ENCODE peak calls at places on chromosomes 4 and X, in six cellular contexts. One of them, this sample, is unnamed.

GRCh38 chrX:10685923-10686595 is 65.7 kb upstream of the MID1 start:
- DNase-seq in fibroblast of lung: peak
- DNase-seq in neuronal stem cell: no peak
- DNase-seq in mesenchymal stem cell: no peak
- DNase-seq in H9: no peak
- DNase-seq in GM23248: peak
- DNase-seq in this sample: peak

GRCh38 chrX:154596290-154596929 is 11.5 kb downstream of the CTAG1A start:
- DNase-seq in mesenchymal stem cell: peak
- DNase-seq in fibroblast of lung: peak
- DNase-seq in neuronal stem cell: peak
- DNase-seq in GM23248: peak
- DNase-seq in H9: peak
- DNase-seq in this sample: peak

GRCh38 chrX:47380268-47380667 is 9.9 kb downstream of the ZNF157 start:
- DNase-seq in mesenchymal stem cell: no peak
- DNase-seq in neuronal stem cell: no peak
- DNase-seq in GM23248: no peak
- DNase-seq in H9: no peak
- DNase-seq in fibroblast of lung: no peak
- DNase-seq in this sample: no peak

GRCh38 chr4:85512446-85513205 is 37.7 kb downstream of the ARHGAP24 start:
- DNase-seq in neuronal stem cell: no peak
- DNase-seq in H9: no peak
- DNase-seq in mesenchymal stem cell: no peak
- DNase-seq in fibroblast of lung: no peak
- DNase-seq in GM23248: peak
- DNase-seq in this sample: no peak

GRCh38 chrX:40644821-40645358 is 2.5 kb downstream of the CXorf38 start:
- DNase-seq in mesenchymal stem cell: peak
- DNase-seq in H9: no peak
- DNase-seq in GM23248: peak
- DNase-seq in neuronal stem cell: no peak
- DNase-seq in fibroblast of lung: peak
- DNase-seq in this sample: peak

GRCh38 chr4:151887151-151887815 is 126.5 kb upstream of the GATB start:
- DNase-seq in GM23248: peak
- DNase-seq in neuronal stem cell: no peak
- DNase-seq in H9: no peak
- DNase-seq in fibroblast of lung: peak
- DNase-seq in mesenchymal stem cell: no peak
- DNase-seq in this sample: no peak

GRCh38 chr4:1154523-1155182 is 17.7 kb downstream of the SPON2 start:
- DNase-seq in mesenchymal stem cell: peak
- DNase-seq in GM23248: peak
- DNase-seq in H9: no peak
- DNase-seq in fibroblast of lung: peak
- DNase-seq in neuronal stem cell: no peak
- DNase-seq in this sample: peak

GRCh38 chr4:116357758-116358157 is 727.6 kb downstream of the TRAM1L1 start:
- DNase-seq in GM23248: peak
- DNase-seq in neuronal stem cell: no peak
- DNase-seq in fibroblast of lung: peak
- DNase-seq in H9: no peak
- DNase-seq in mesenchymal stem cell: no peak
- DNase-seq in this sample: no peak

GRCh38 chr4:71290074-71290473 is 48.7 kb upstream of the SLC4A4 start:
- DNase-seq in mesenchymal stem cell: no peak
- DNase-seq in fibroblast of lung: peak
- DNase-seq in H9: no peak
- DNase-seq in GM23248: peak
- DNase-seq in neuronal stem cell: no peak
- DNase-seq in this sample: no peak

GRCh38 chrX:39819921-39820849 is 277.6 kb downstream of the BCOR start:
- DNase-seq in GM23248: no peak
- DNase-seq in H9: peak
- DNase-seq in fibroblast of lung: no peak
- DNase-seq in mesenchymal stem cell: peak
- DNase-seq in neuronal stem cell: no peak
- DNase-seq in this sample: peak

GRCh38 chr4:25913056-25913850 is 767 bp upstream of the SMIM20 start:
- DNase-seq in mesenchymal stem cell: no peak
- DNase-seq in neuronal stem cell: no peak
- DNase-seq in GM23248: no peak
- DNase-seq in fibroblast of lung: no peak
- DNase-seq in H9: no peak
- DNase-seq in this sample: peak

GRCh38 chrX:134374294-134374693 is 85.7 kb upstream of the HPRT1 start:
- DNase-seq in mesenchymal stem cell: peak
- DNase-seq in fibroblast of lung: peak
- DNase-seq in neuronal stem cell: no peak
- DNase-seq in GM23248: peak
- DNase-seq in H9: no peak
- DNase-seq in this sample: no peak

GRCh38 chrX:5236096-5236495 is 992.6 kb downstream of the NLGN4X start:
- DNase-seq in GM23248: no peak
- DNase-seq in mesenchymal stem cell: peak
- DNase-seq in H9: peak
- DNase-seq in neuronal stem cell: no peak
- DNase-seq in fibroblast of lung: no peak
- DNase-seq in this sample: no peak

GRCh38 chr4:145437466-145437865 is 44.2 kb upstream of the SMAD1 start:
- DNase-seq in fibroblast of lung: no peak
- DNase-seq in neuronal stem cell: no peak
- DNase-seq in mesenchymal stem cell: no peak
- DNase-seq in H9: no peak
- DNase-seq in GM23248: no peak
- DNase-seq in this sample: no peak

GRCh38 chr4:38062894-38063168 is 102.6 kb downstream of the PTTG2 start:
- DNase-seq in mesenchymal stem cell: no peak
- DNase-seq in H9: no peak
- DNase-seq in neuronal stem cell: no peak
- DNase-seq in GM23248: no peak
- DNase-seq in fibroblast of lung: no peak
- DNase-seq in this sample: no peak
- H2AFZ ChIP-seq in mesenchymal stem cell: no peak
- H2AFZ ChIP-seq in H9: no peak
- H2AFZ ChIP-seq in neuronal stem cell: no peak
- H2AFZ ChIP-seq in GM23248: no peak
- H2AFZ ChIP-seq in fibroblast of lung: peak
- H2AFZ ChIP-seq in this sample: peak

DNA sequence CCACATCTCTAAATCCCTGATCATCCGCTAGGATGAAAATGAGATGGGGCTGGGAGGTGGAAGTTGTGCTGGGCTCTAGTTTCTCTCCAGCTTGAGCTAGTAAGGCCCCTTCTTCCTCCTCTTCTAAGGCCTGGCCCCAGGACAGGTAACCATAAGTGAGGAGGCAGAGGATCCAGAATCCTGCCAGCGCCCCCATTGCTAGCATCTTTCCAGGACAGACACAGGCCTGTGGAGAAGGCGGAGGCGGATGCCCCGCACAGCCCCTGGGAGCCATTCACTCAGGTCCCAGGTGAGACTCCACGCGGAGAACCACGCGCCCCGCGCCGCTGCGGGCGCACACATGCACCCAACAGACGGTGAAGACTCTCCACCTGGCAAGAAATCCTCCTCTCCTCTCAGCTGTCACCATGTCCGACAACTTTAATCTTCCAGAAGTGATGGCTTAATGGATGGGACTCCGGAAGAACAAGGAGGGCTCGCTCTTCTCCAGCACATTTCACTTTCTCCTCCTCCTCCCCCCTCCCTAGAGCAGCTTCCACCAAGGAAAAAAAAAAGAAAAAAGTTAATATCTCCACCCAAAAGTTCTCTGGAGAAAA is 788 bp downstream of the ARSJ start:
- DNase-seq in mesenchymal stem cell: no peak
- DNase-seq in neuronal stem cell: no peak
- DNase-seq in fibroblast of lung: peak
- DNase-seq in H9: peak
- DNase-seq in GM23248: peak
- DNase-seq in this sample: peak
- H3K4me2 ChIP-seq in mesenchymal stem cell: peak
- H3K4me2 ChIP-seq in neuronal stem cell: peak
- H3K4me2 ChIP-seq in fibroblast of lung: peak
- H3K4me2 ChIP-seq in H9: peak
- H3K4me2 ChIP-seq in GM23248: peak
- H3K4me2 ChIP-seq in this sample: peak

GRCh38 chr4:112210777-112211176 is 20.8 kb upstream of the AP1AR start:
- DNase-seq in GM23248: peak
- DNase-seq in H9: no peak
- DNase-seq in mesenchymal stem cell: no peak
- DNase-seq in neuronal stem cell: no peak
- DNase-seq in fibroblast of lung: no peak
- DNase-seq in this sample: no peak

GRCh38 chr4:112219826-112220366 is 11.7 kb upstream of the AP1AR start:
- DNase-seq in GM23248: no peak
- DNase-seq in H9: no peak
- DNase-seq in mesenchymal stem cell: no peak
- DNase-seq in fibroblast of lung: no peak
- DNase-seq in neuronal stem cell: no peak
- DNase-seq in this sample: no peak

GRCh38 chr4:112213091-112213490 is 18.5 kb upstream of the AP1AR start:
- DNase-seq in H9: no peak
- DNase-seq in neuronal stem cell: no peak
- DNase-seq in GM23248: peak
- DNase-seq in mesenchymal stem cell: no peak
- DNase-seq in fibroblast of lung: peak
- DNase-seq in this sample: no peak

GRCh38 chr4:112213850-112214249 is 17.7 kb upstream of the AP1AR start:
- DNase-seq in GM23248: peak
- DNase-seq in mesenchymal stem cell: peak
- DNase-seq in neuronal stem cell: no peak
- DNase-seq in H9: no peak
- DNase-seq in fibroblast of lung: peak
- DNase-seq in this sample: peak

DNA sequence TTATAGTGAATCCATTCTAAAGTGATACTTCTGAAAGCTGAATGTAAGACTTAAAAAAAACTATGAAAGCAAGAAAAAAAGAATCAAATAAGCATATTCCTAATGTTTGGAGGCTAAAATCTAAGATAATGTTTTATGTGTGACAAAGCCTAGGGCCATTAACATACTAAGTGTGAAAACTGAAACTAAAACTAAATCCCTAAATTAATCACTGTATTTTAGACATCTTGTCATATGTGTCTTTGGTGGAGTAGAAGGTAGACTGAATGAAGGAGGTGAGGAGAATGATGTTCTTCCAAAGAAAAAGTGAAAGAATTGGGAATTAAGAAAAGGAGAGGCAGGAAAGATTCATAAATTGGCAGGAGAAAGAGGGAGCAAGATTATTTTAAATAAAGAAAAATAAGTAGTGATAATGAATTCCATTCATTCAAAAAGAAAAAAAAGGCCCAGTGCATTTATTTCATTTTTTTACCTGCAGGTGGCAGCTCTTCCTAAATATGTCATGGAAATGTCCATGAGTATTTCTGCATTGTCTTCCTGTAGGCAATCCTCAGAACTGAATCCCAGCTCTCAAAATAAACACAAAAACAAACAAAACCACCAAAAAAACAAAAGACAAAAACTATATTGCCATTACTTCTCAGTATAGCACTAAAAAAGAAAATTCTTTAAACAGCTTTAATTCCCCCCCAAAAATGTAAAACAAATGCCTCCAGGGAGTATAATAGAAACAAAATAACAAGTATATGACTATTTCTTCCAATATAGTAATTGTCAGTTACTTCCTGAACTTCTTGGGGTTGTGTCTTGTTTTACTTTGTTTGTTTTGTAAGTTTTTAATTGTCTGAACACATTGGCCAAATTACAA is 17.0 kb upstream of the AP1AR start:
- DNase-seq in GM23248: peak
- DNase-seq in neuronal stem cell: no peak
- DNase-seq in mesenchymal stem cell: peak
- DNase-seq in fibroblast of lung: peak
- DNase-seq in H9: no peak
- DNase-seq in this sample: peak
- H2AFZ ChIP-seq in GM23248: peak
- H2AFZ ChIP-seq in neuronal stem cell: no peak
- H2AFZ ChIP-seq in mesenchymal stem cell: no peak
- H2AFZ ChIP-seq in fibroblast of lung: no peak
- H2AFZ ChIP-seq in H9: no peak
- H2AFZ ChIP-seq in this sample: no peak

GRCh38 chrX:129771266-129771995 is 8.3 kb upstream of the SASH3 start:
- DNase-seq in H9: no peak
- DNase-seq in neuronal stem cell: no peak
- DNase-seq in GM23248: no peak
- DNase-seq in fibroblast of lung: no peak
- DNase-seq in mesenchymal stem cell: no peak
- DNase-seq in this sample: no peak

GRCh38 chrX:129768186-129768585 is 11.6 kb upstream of the SASH3 start:
- DNase-seq in H9: no peak
- DNase-seq in mesenchymal stem cell: no peak
- DNase-seq in neuronal stem cell: no peak
- DNase-seq in fibroblast of lung: no peak
- DNase-seq in GM23248: no peak
- DNase-seq in this sample: no peak

GRCh38 chrX:129772796-129773431 is 6.8 kb upstream of the SASH3 start:
- DNase-seq in H9: no peak
- DNase-seq in mesenchymal stem cell: no peak
- DNase-seq in neuronal stem cell: no peak
- DNase-seq in fibroblast of lung: no peak
- DNase-seq in GM23248: no peak
- DNase-seq in this sample: no peak

GRCh38 chrX:129768586-129769466 is 10.9 kb upstream of the SASH3 start:
- DNase-seq in GM23248: no peak
- DNase-seq in fibroblast of lung: peak
- DNase-seq in mesenchymal stem cell: no peak
- DNase-seq in neuronal stem cell: no peak
- DNase-seq in H9: no peak
- DNase-seq in this sample: no peak

GRCh38 chrX:129769467-129770154 is 10.1 kb upstream of the SASH3 start:
- DNase-seq in neuronal stem cell: no peak
- DNase-seq in H9: no peak
- DNase-seq in GM23248: no peak
- DNase-seq in mesenchymal stem cell: no peak
- DNase-seq in fibroblast of lung: peak
- DNase-seq in this sample: no peak
- H3K4me2 ChIP-seq in neuronal stem cell: no peak
- H3K4me2 ChIP-seq in H9: no peak
- H3K4me2 ChIP-seq in GM23248: no peak
- H3K4me2 ChIP-seq in mesenchymal stem cell: no peak
- H3K4me2 ChIP-seq in fibroblast of lung: no peak
- H3K4me2 ChIP-seq in this sample: no peak

DNA sequence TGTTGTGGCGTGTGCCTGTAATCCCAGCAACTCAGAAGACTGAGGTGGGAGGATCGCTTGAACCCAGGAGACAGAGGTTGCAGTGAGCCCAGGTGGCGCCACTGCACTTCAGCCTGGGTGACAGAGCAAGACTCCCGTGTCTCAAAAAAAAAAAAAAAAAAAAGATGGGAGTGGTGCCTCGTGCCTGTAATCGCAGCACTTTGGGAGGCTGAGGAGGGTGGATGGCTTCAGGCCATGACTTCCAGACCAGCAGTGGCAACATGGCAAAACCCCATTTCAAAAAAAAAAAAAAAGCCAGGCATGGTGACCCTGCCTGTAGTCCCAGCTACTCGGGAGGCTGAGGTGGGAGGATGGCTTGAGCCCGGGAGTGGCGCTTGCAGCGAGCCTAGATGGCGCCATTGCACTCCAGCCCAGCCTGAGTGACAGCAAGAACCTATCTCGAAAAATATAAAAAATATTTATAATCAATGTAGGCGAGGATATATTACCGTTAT is 27.0 kb downstream of the EIF2S3 start:
- DNase-seq in H9: peak
- DNase-seq in fibroblast of lung: peak
- DNase-seq in GM23248: peak
- DNase-seq in mesenchymal stem cell: peak
- DNase-seq in neuronal stem cell: peak
- DNase-seq in this sample: no peak
- H2AFZ ChIP-seq in H9: no peak
- H2AFZ ChIP-seq in fibroblast of lung: no peak
- H2AFZ ChIP-seq in GM23248: no peak
- H2AFZ ChIP-seq in mesenchymal stem cell: no peak
- H2AFZ ChIP-seq in neuronal stem cell: no peak
- H2AFZ ChIP-seq in this sample: no peak